ENCODE peak calls at places on chromosomes 3 and 15, in ten cellular contexts. C is endothelial cell; R is skeletal muscle cell; P is stimulated activated CD8-positive, alpha-beta memory T cell treated with anti-CD3 and anti-CD28 coated beads, Interleukin-12 subunit alpha, Interleukin-12 subunit beta, amount 100 ng/mL, for 4 hours; Q is GM04504; S is AG20443; L is GM23338; K is T follicular helper cell; V is mesendoderm; A is activated T-cell treated with anti-CD3 and anti-CD28 coated beads for 1 hour. J is an unnamed sample.

GRCh38 chr15:82999905-83000671 is 11.4 kb downstream of the C15orf40 start:
- DNase-seq in C (no peak), S (peak; percentile 70), L (peak; percentile 75), R (peak; percentile 20), A (no peak), Q (peak; percentile 28), V (peak; percentile 71), K (no peak), P (no peak), J (no peak)

GRCh38 chr15:39287322-39288195 is 293.3 kb upstream of the THBS1 start:
- DNase-seq in P (no peak), L (no peak), R (no peak), C (no peak), V (no peak), S (no peak), Q (no peak), A (no peak), K (no peak), J (no peak)

GRCh38 chr3:154301556-154301955 is 22.7 kb downstream of the DHX36 start:
- DNase-seq in A (no peak), V (peak; percentile 27), R (no peak), P (no peak), K (no peak), Q (no peak), L (no peak), S (no peak), C (no peak), J (no peak)

GRCh38 chr3:120425877-120426276 is 24.9 kb downstream of the FSTL1 start:
- DNase-seq in R (peak; percentile 75), L (no peak), K (no peak), S (peak; percentile 73), A (no peak), Q (peak; percentile 83), V (no peak), P (no peak), C (no peak), J (no peak)

GRCh38 chr15:56598991-56599390 is 134.1 kb upstream of the MNS1 start:
- DNase-seq in L (no peak), K (no peak), R (no peak), C (no peak), Q (no peak), S (no peak), P (no peak), V (no peak), A (no peak), J (no peak)

GRCh38 chr15:26972636-26973035 is 1.7 kb downstream of the GABRG3 start:
- DNase-seq in C (no peak), R (no peak), S (no peak), A (no peak), K (no peak), V (peak; percentile 26), Q (no peak), P (no peak), L (no peak), J (no peak)

GRCh38 chr3:37591130-37591865 is 270.4 kb upstream of the CTDSPL start:
- DNase-seq in V (no peak), Q (no peak), C (no peak), R (no peak), P (no peak), K (no peak), L (no peak), A (no peak), S (no peak), J (no peak)

GRCh38 chr3:42728056-42728455 is 25.5 kb upstream of the HHATL start:
- DNase-seq in L (no peak), K (no peak), V (no peak), S (no peak), A (no peak), C (no peak), P (no peak), Q (no peak), R (no peak), J (no peak)

GRCh38 chr3:159839561-159840379 is 148.9 kb upstream of the IL12A start:
- DNase-seq in C (peak; percentile 59), V (peak; percentile 87), P (no peak), S (no peak), R (no peak), Q (no peak), L (peak; percentile 86), A (no peak), K (no peak), J (no peak)

GRCh38 chr3:49745986-49746385 is 22.2 kb upstream of the GMPPB start:
- DNase-seq in P (no peak), V (no peak), R (no peak), L (no peak), S (no peak), K (no peak), C (no peak), A (no peak), Q (no peak), J (no peak)

GRCh38 chr3:98770261-98771039 is 7.3 kb downstream of the ST3GAL6 start:
- DNase-seq in A (no peak), R (no peak), L (no peak), V (no peak), Q (no peak), K (no peak), P (no peak), C (no peak), S (no peak), J (no peak)

GRCh38 chr3:159818399-159818798 is 170.2 kb upstream of the IL12A start:
- DNase-seq in C (peak; percentile 20), K (no peak), V (peak; percentile 75), P (no peak), R (no peak), A (no peak), L (peak; percentile 70), S (no peak), Q (no peak), J (no peak)

J was measured in natural killer cell.